ENCODE peak calls at places on chromosomes 3 and 15, in eight cellular contexts. D is AG09309, G is right atrium auricular region, N is pancreas, F is uterus, E is A549, T is upper lobe of right lung, X is MM.1S. R is an unnamed sample.

GRCh38 chr3:13210221-13210975 is 137.2 kb upstream of the IQSEC1 start:
- DNase-seq in F (no peak), D (no peak), E (no peak), N (no peak), T (peak), X (no peak), G (no peak), R (no peak)

GRCh38 chr3:173983353-173983752 is 585.8 kb downstream of the NLGN1 start:
- DNase-seq in E (no peak), D (no peak), X (no peak), T (no peak), G (no peak), N (no peak), F (no peak), R (no peak)

GRCh38 chr3:66378256-66378655 is 122.6 kb downstream of the LRIG1 start:
- DNase-seq in X (no peak), N (no peak), D (no peak), F (no peak), T (no peak), G (no peak), E (peak), R (peak)

GRCh38 chr3:42600958-42601675 is 631 bp downstream of the NKTR start:
- DNase-seq in N (no peak), F (peak), T (peak), D (peak), X (peak), G (peak), E (peak), R (peak)

GRCh38 chr15:67937153-67937761 is 97.4 kb upstream of the RNU6-1 start:
- DNase-seq in G (peak), X (no peak), N (no peak), F (no peak), E (peak), D (no peak), T (no peak), R (peak)

GRCh38 chr15:60301024-60301423 is 96.8 kb downstream of the ANXA2 start:
- DNase-seq in F (no peak), G (no peak), D (no peak), N (no peak), X (no peak), E (peak), T (no peak), R (peak)

GRCh38 chr3:28207000-28207733 is 34.3 kb upstream of the CMC1 start:
- DNase-seq in T (no peak), D (no peak), G (no peak), E (no peak), N (no peak), F (no peak), X (no peak), R (no peak)

GRCh38 chr15:80841537-80841936 is 62.4 kb downstream of the CEMIP start:
- DNase-seq in F (no peak), G (no peak), E (peak), X (no peak), T (no peak), N (no peak), D (no peak), R (no peak)

GRCh38 chr15:25175033-25175788 is 220.4 kb downstream of the SNRPN start:
- DNase-seq in T (peak), N (peak), E (no peak), F (peak), X (no peak), D (no peak), G (peak), R (no peak)

DNA sequence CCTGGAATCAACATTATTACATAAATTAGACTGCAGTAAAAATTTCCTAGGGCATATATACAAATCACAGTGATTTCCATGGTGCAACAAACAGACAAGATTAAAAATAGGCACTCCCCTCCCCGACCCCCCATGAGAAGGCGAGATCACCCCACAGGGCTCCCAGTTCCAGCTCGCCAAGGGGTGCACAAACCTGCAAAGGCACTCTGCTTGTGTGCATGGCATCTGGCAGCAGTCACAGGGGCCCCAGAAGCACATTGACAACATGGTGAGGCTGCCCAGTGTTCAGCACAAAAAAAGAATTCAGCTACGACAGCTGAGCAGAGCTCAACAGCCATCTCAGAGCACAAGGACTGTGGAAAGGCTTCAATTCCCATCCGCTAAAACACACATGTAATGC is 19.2 kb upstream of the CERS3 start:
- DNase-seq in G (no peak), F (no peak), E (no peak), D (no peak), T (no peak), N (no peak), X (no peak), R (no peak)
- H3K4me3 ChIP-seq in G (no peak), F (no peak), E (no peak), D (no peak), T (no peak), N (no peak), X (no peak), R (no peak)

GRCh38 chr3:16055606-16056209 is 118.8 kb upstream of the GALNT15 start:
- DNase-seq in E (no peak), G (no peak), T (no peak), X (no peak), D (no peak), F (no peak), N (no peak), R (no peak)
- H3K4me3 ChIP-seq in E (no peak), G (no peak), T (no peak), X (no peak), D (no peak), F (no peak), N (no peak), R (no peak)

DNA sequence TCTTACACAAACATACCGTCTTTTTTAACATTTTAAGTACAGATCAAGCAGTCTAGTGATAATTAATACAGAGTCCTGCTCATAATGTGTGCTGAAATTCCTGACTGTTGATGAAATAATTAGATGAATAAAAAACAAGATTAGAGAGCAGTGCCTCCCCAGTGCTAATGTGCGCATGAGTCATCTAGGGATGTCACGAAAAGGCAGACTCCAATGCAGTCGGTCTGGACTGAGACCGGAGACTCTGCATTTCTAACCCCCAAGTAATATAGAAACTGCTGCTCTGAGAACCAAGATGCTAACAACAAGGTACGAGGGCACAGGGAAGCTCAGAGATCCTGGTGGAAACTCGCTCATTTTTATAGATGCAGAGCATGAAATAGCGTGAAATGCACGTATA is 61.4 kb downstream of the COL8A1 start:
- DNase-seq in E (no peak), F (no peak), D (no peak), T (no peak), X (peak), G (no peak), N (no peak), R (no peak)
- H3K4me3 ChIP-seq in E (no peak), F (no peak), D (no peak), T (no peak), X (no peak), G (no peak), N (no peak), R (no peak)

DNA sequence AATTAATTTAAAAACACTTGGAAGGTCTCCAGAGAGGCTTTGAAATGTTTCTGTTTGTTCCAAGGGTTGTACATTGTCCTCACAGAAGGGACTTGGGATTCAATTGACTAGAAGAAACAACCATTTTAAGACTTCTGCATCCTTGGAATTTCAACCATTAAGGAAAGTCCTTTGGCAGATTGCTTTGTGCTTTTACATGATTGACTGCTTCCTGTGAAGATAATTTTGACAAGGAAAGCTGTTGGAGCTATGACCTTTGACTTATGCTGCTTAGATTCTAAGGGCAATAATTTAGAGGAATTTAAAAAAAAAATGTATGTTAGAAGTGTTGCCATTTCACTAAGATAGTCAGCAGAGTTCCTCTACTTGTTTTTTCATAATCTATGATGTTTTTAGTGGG is 483.9 kb upstream of the TBL1XR1 start:
- DNase-seq in G (no peak), D (no peak), N (no peak), E (no peak), F (no peak), X (no peak), T (no peak), R (no peak)
- H3K4me3 ChIP-seq in G (no peak), D (no peak), N (no peak), E (no peak), F (no peak), X (no peak), T (no peak), R (no peak)

GRCh38 chr3:47491777-47492176 is 16.0 kb upstream of the SCAP start:
- DNase-seq in F (no peak), X (no peak), G (no peak), E (no peak), T (no peak), N (no peak), D (no peak), R (peak)
- H3K4me3 ChIP-seq in F (no peak), X (no peak), G (no peak), E (no peak), T (no peak), N (no peak), D (no peak), R (peak)

GRCh38 chr3:155639462-155640055 is 105.3 kb downstream of the PLCH1 start:
- DNase-seq in D (no peak), N (no peak), E (no peak), F (no peak), X (no peak), G (no peak), T (no peak), R (no peak)
- H3K4me3 ChIP-seq in D (no peak), N (no peak), E (no peak), F (no peak), X (no peak), G (no peak), T (no peak), R (no peak)

DNA sequence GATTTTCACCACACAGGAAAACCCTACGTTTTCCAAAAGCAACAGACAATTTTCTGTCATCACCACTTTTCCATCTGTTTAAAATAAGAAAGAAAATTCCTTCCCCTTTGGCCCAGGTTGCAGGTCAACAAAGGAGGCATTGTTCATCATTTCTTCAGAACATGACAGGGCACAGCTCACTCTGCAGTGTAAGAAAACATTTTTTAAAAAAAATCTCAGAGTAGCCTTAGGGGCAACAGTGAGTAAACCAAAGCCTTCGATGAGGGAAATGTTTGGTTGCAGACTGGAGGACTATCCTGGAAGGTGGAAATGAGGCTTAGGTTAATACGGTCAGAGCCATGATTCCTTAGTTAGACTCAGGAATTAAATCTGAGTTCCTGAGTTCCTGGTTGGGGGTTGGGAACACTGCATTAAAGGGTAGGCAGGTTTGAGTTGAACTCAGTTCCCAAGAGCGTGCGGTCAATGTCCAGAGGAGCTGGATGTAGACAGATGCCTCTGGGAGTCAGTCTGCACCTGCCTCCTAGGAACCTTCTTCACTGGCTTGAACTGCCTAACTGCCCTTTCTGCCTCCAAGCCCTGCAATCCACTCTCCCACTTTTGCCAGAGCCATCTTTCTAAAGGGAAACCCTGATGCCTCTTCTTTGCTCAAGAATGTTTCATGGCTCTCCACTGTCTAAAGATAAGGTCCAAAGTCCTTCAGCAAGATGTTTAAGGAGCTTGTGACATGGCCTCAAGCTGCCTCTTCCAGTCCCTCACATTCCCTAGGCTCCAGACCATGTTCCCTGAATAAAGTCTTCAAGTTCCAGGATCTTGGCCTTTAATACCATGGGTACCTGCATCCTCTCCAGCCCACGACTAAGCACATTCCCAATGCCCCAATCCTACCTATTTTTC is 3.2 kb upstream of the HES1 start:
- DNase-seq in G (no peak), F (no peak), T (no peak), X (no peak), N (no peak), E (peak), D (no peak), R (no peak)
- H3K4me3 ChIP-seq in G (no peak), F (no peak), T (no peak), X (no peak), N (no peak), E (no peak), D (no peak), R (no peak)